ENCODE peak calls at places on chromosomes 16 and 17, in four cellular contexts. X is HepG2, Y is GM12891, O is H1. C is an unnamed sample.

GRCh38 chr17:57999496-58000017 is 7.5 kb downstream of the SRSF1 start:
- DNase-seq in X (peak), Y (no peak), O (no peak), C (no peak)

GRCh38 chr17:28744104-28744801 is 442 bp downstream of the TRAF4 start:
- DNase-seq in X (peak), Y (no peak), O (peak), C (no peak)

GRCh38 chr16:4272114-4272954 is 489 bp downstream of the TFAP4 start:
- DNase-seq in X (peak), Y (no peak), O (peak), C (no peak)

GRCh38 chr17:7656958-7657715 is 6.4 kb downstream of the ATP1B2 start:
- DNase-seq in X (no peak), Y (no peak), O (peak), C (no peak)

GRCh38 chr17:1882836-1883235 is 53.0 kb downstream of the RPA1 start:
- DNase-seq in X (peak), Y (peak), O (peak), C (no peak)

GRCh38 chr16:79767597-79768280 is 167.2 kb upstream of the MAF start:
- DNase-seq in X (peak), Y (no peak), O (no peak), C (no peak)

GRCh38 chr17:50062323-50063243 is 6.7 kb downstream of the ITGA3 start:
- DNase-seq in X (no peak), Y (no peak), O (no peak), C (no peak)

GRCh38 chr16:588639-588888 is 1.3 kb upstream of the RAB40C start:
- DNase-seq in X (no peak), Y (no peak), O (peak), C (no peak)

GRCh38 chr16:13992976-13993375 is 73.0 kb downstream of the ERCC4 start:
- DNase-seq in X (no peak), Y (no peak), O (peak), C (no peak)

GRCh38 chr17:11330871-11331270 is 89.9 kb downstream of the SHISA6 start:
- DNase-seq in X (no peak), Y (no peak), O (peak), C (no peak)

GRCh38 chr17:81037783-81038733 is 3.1 kb downstream of the BAIAP2 start:
- DNase-seq in X (no peak), Y (no peak), O (no peak), C (no peak)

GRCh38 chr17:57354669-57355068 is 98.3 kb downstream of the MSI2 start:
- DNase-seq in X (no peak), Y (no peak), O (no peak), C (no peak)

GRCh38 chr17:57234252-57235092 is 21.9 kb upstream of the MSI2 start:
- DNase-seq in X (no peak), Y (no peak), O (no peak), C (no peak)

GRCh38 chr16:53083123-53083522 is 28.3 kb downstream of the CHD9 start:
- DNase-seq in X (no peak), Y (no peak), O (no peak), C (no peak)

GRCh38 chr17:45985447-45985846 is 13.6 kb upstream of the STH start:
- DNase-seq in X (no peak), Y (no peak), O (no peak), C (no peak)

GRCh38 chr17:70110443-70110880 is 35.4 kb downstream of the KCNJ16 start:
- DNase-seq in X (no peak), Y (no peak), O (no peak), C (no peak)

DNA sequence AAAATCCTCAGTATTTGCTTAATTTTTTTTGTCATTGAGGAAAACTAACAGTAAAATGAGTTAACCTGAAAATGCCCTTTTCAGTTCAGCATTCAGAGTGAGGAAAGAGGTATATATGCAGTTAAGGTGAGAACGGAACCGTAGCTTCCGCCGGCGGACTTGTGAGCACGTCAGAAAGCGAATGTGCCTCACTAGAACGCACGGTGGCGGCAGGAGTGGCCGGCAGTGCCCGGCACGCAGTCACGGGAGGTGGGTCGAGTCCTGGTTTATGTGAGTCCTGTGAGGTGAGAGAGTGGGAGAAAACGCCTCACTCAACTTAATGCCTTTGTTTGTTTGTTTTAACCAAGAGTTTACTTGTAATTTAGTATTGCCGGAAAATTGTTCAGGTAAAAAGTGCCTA is 6.1 kb downstream of the SEC14L1 start:
- DNase-seq in X (no peak), Y (no peak), O (no peak), C (no peak)
- TF ChIP-seq TAF1 in X (no peak), Y (no peak), O (no peak), C (no peak)

GRCh38 chr16:89422905-89423630 is 67.3 kb downstream of the ANKRD11 start:
- DNase-seq in X (peak), Y (no peak), O (no peak), C (peak)
- TF ChIP-seq POLR2A in X (peak), Y (peak), O (no peak), C (no peak)

DNA sequence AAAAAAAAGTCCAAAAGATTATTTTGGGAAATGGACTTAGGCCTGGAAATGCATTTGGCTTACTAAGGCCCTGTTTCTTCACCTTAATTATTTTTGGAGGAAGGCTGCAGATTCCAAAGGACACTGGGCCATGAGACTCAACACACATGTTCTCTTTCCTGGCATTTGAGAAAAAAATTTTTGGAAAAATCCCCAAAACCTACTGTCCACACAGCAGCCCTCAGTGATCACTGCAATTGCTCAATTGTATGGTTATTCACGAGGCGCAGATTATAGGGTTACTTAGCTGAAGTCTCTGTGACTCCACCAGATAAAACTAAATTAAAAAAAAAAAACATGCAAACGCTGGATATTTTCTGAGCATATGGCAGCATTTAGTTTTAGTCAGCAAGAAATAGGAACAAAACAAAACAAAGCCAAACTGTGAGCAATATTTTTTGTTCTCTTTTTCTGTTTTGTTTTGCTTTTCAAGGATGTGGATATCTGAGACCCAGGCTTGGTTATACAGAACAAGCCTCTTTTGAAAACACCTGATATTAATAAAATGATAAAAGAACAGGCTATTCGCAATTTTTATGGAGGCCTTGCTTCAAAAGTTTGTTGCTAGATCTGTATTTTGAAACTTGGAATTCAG is 83.8 kb upstream of the FAM20A start:
- DNase-seq in X (no peak), Y (no peak), O (no peak), C (no peak)
- TF ChIP-seq POLR2AphosphoS5 in X (no peak), Y (no peak), O (no peak), C (no peak)

GRCh38 chr16:56066617-56067016 is 124.7 kb upstream of the GNAO1 start:
- DNase-seq in X (no peak), Y (no peak), O (no peak), C (no peak)
- TF ChIP-seq TAF1 in X (no peak), Y (no peak), O (no peak), C (no peak)

GRCh38 chr17:74768069-74768762 is 7.9 kb downstream of the NAT9 start:
- DNase-seq in X (no peak), Y (no peak), O (no peak), C (no peak)
- TF ChIP-seq POLR2A in X (no peak), Y (no peak), O (no peak), C (no peak)